ENCODE peak calls at places on chromosomes 11 and 22, in nine cellular contexts. One of them, this sample, is unnamed.

GRCh38 chr22:23077627-23078461 is 7.5 kb downstream of the GNAZ start:
- DNase-seq in A673: no peak
- DNase-seq in hypothalamus: no peak
- DNase-seq in activated CD4-positive, CD25-positive, alpha-beta regulatory T cell: no peak
- DNase-seq in stimulated activated CD4-positive, alpha-beta T cell treated with anti-CD3 and anti-CD28 coated beads, Interleukin-15, amount 100 ng/mL, for 1 hour: no peak
- DNase-seq in GM20000: no peak
- DNase-seq in nephron progenitor cell: no peak
- DNase-seq in NCI-H2081: no peak
- DNase-seq in left cardiac atrium: no peak
- DNase-seq in this sample: no peak

GRCh38 chr22:47452184-47452583 is 689.7 kb downstream of the TBC1D22A start:
- DNase-seq in A673: peak; percentile 55
- DNase-seq in hypothalamus: no peak
- DNase-seq in activated CD4-positive, CD25-positive, alpha-beta regulatory T cell: no peak
- DNase-seq in stimulated activated CD4-positive, alpha-beta T cell treated with anti-CD3 and anti-CD28 coated beads, Interleukin-15, amount 100 ng/mL, for 1 hour: no peak
- DNase-seq in GM20000: no peak
- DNase-seq in nephron progenitor cell: no peak
- DNase-seq in NCI-H2081: no peak
- DNase-seq in left cardiac atrium: no peak
- DNase-seq in this sample: no peak

GRCh38 chr11:502288-503178 is 4.5 kb downstream of the RNH1 start:
- DNase-seq in A673: no peak
- DNase-seq in hypothalamus: no peak
- DNase-seq in activated CD4-positive, CD25-positive, alpha-beta regulatory T cell: no peak
- DNase-seq in stimulated activated CD4-positive, alpha-beta T cell treated with anti-CD3 and anti-CD28 coated beads, Interleukin-15, amount 100 ng/mL, for 1 hour: no peak
- DNase-seq in GM20000: peak; percentile 27
- DNase-seq in nephron progenitor cell: no peak
- DNase-seq in NCI-H2081: no peak
- DNase-seq in left cardiac atrium: no peak
- DNase-seq in this sample: no peak

GRCh38 chr11:100876826-100877545 is 189.9 kb downstream of the ARHGAP42 start:
- DNase-seq in A673: peak; percentile 88
- DNase-seq in hypothalamus: no peak
- DNase-seq in activated CD4-positive, CD25-positive, alpha-beta regulatory T cell: no peak
- DNase-seq in stimulated activated CD4-positive, alpha-beta T cell treated with anti-CD3 and anti-CD28 coated beads, Interleukin-15, amount 100 ng/mL, for 1 hour: no peak
- DNase-seq in GM20000: peak; percentile 10
- DNase-seq in nephron progenitor cell: peak; percentile 9
- DNase-seq in NCI-H2081: no peak
- DNase-seq in left cardiac atrium: no peak
- DNase-seq in this sample: no peak

GRCh38 chr11:43327987-43328386 is 16.2 kb downstream of the API5 start:
- DNase-seq in A673: peak; percentile 83
- DNase-seq in hypothalamus: no peak
- DNase-seq in activated CD4-positive, CD25-positive, alpha-beta regulatory T cell: no peak
- DNase-seq in stimulated activated CD4-positive, alpha-beta T cell treated with anti-CD3 and anti-CD28 coated beads, Interleukin-15, amount 100 ng/mL, for 1 hour: no peak
- DNase-seq in GM20000: no peak
- DNase-seq in nephron progenitor cell: no peak
- DNase-seq in NCI-H2081: peak; percentile 4
- DNase-seq in left cardiac atrium: no peak
- DNase-seq in this sample: no peak

GRCh38 chr11:19560156-19560555 is 152.5 kb upstream of the NAV2 start:
- DNase-seq in A673: no peak
- DNase-seq in hypothalamus: no peak
- DNase-seq in activated CD4-positive, CD25-positive, alpha-beta regulatory T cell: no peak
- DNase-seq in stimulated activated CD4-positive, alpha-beta T cell treated with anti-CD3 and anti-CD28 coated beads, Interleukin-15, amount 100 ng/mL, for 1 hour: no peak
- DNase-seq in GM20000: no peak
- DNase-seq in nephron progenitor cell: no peak
- DNase-seq in NCI-H2081: no peak
- DNase-seq in left cardiac atrium: no peak
- DNase-seq in this sample: no peak

GRCh38 chr11:111939836-111940604 is 2.9 kb downstream of the DIXDC1 start:
- DNase-seq in A673: no peak
- DNase-seq in hypothalamus: no peak
- DNase-seq in activated CD4-positive, CD25-positive, alpha-beta regulatory T cell: no peak
- DNase-seq in stimulated activated CD4-positive, alpha-beta T cell treated with anti-CD3 and anti-CD28 coated beads, Interleukin-15, amount 100 ng/mL, for 1 hour: no peak
- DNase-seq in GM20000: no peak
- DNase-seq in nephron progenitor cell: no peak
- DNase-seq in NCI-H2081: peak; percentile 60
- DNase-seq in left cardiac atrium: no peak
- DNase-seq in this sample: no peak

GRCh38 chr11:2234963-2235362 is 35.4 kb downstream of the ASCL2 start:
- DNase-seq in A673: no peak
- DNase-seq in hypothalamus: no peak
- DNase-seq in activated CD4-positive, CD25-positive, alpha-beta regulatory T cell: no peak
- DNase-seq in stimulated activated CD4-positive, alpha-beta T cell treated with anti-CD3 and anti-CD28 coated beads, Interleukin-15, amount 100 ng/mL, for 1 hour: no peak
- DNase-seq in GM20000: no peak
- DNase-seq in nephron progenitor cell: no peak
- DNase-seq in NCI-H2081: no peak
- DNase-seq in left cardiac atrium: no peak
- DNase-seq in this sample: no peak

GRCh38 chr11:64064374-64065140 is 28.8 kb downstream of the FLRT1 start:
- DNase-seq in A673: no peak
- DNase-seq in hypothalamus: no peak
- DNase-seq in activated CD4-positive, CD25-positive, alpha-beta regulatory T cell: no peak
- DNase-seq in stimulated activated CD4-positive, alpha-beta T cell treated with anti-CD3 and anti-CD28 coated beads, Interleukin-15, amount 100 ng/mL, for 1 hour: no peak
- DNase-seq in GM20000: no peak
- DNase-seq in nephron progenitor cell: no peak
- DNase-seq in NCI-H2081: no peak
- DNase-seq in left cardiac atrium: no peak
- DNase-seq in this sample: no peak

GRCh38 chr22:42432818-42433217 is 615 bp upstream of the NFAM1 start:
- DNase-seq in A673: no peak
- DNase-seq in hypothalamus: no peak
- DNase-seq in activated CD4-positive, CD25-positive, alpha-beta regulatory T cell: no peak
- DNase-seq in stimulated activated CD4-positive, alpha-beta T cell treated with anti-CD3 and anti-CD28 coated beads, Interleukin-15, amount 100 ng/mL, for 1 hour: no peak
- DNase-seq in GM20000: no peak
- DNase-seq in nephron progenitor cell: no peak
- DNase-seq in NCI-H2081: no peak
- DNase-seq in left cardiac atrium: no peak
- DNase-seq in this sample: no peak

GRCh38 chr11:128420943-128421342 is 166.4 kb downstream of the ETS1 start:
- DNase-seq in A673: no peak
- DNase-seq in hypothalamus: no peak
- DNase-seq in activated CD4-positive, CD25-positive, alpha-beta regulatory T cell: no peak
- DNase-seq in stimulated activated CD4-positive, alpha-beta T cell treated with anti-CD3 and anti-CD28 coated beads, Interleukin-15, amount 100 ng/mL, for 1 hour: no peak
- DNase-seq in GM20000: no peak
- DNase-seq in nephron progenitor cell: no peak
- DNase-seq in NCI-H2081: no peak
- DNase-seq in left cardiac atrium: no peak
- DNase-seq in this sample: no peak

GRCh38 chr11:45468265-45468856 is 182.2 kb upstream of the SYT13 start:
- DNase-seq in A673: no peak
- DNase-seq in hypothalamus: no peak
- DNase-seq in activated CD4-positive, CD25-positive, alpha-beta regulatory T cell: no peak
- DNase-seq in stimulated activated CD4-positive, alpha-beta T cell treated with anti-CD3 and anti-CD28 coated beads, Interleukin-15, amount 100 ng/mL, for 1 hour: no peak
- DNase-seq in GM20000: no peak
- DNase-seq in nephron progenitor cell: peak; percentile 30
- DNase-seq in NCI-H2081: no peak
- DNase-seq in left cardiac atrium: no peak
- DNase-seq in this sample: no peak

GRCh38 chr11:44990665-44991064 is 40.0 kb upstream of the TP53I11 start:
- DNase-seq in A673: no peak
- DNase-seq in hypothalamus: no peak
- DNase-seq in activated CD4-positive, CD25-positive, alpha-beta regulatory T cell: no peak
- DNase-seq in stimulated activated CD4-positive, alpha-beta T cell treated with anti-CD3 and anti-CD28 coated beads, Interleukin-15, amount 100 ng/mL, for 1 hour: no peak
- DNase-seq in GM20000: no peak
- DNase-seq in nephron progenitor cell: no peak
- DNase-seq in NCI-H2081: no peak
- DNase-seq in left cardiac atrium: no peak
- DNase-seq in this sample: no peak

GRCh38 chr11:72776844-72777754 is 16.7 kb downstream of the STARD10 start:
- DNase-seq in A673: no peak
- DNase-seq in hypothalamus: peak; percentile 39
- DNase-seq in activated CD4-positive, CD25-positive, alpha-beta regulatory T cell: no peak
- DNase-seq in stimulated activated CD4-positive, alpha-beta T cell treated with anti-CD3 and anti-CD28 coated beads, Interleukin-15, amount 100 ng/mL, for 1 hour: no peak
- DNase-seq in GM20000: no peak
- DNase-seq in nephron progenitor cell: no peak
- DNase-seq in NCI-H2081: no peak
- DNase-seq in left cardiac atrium: no peak
- DNase-seq in this sample: no peak

GRCh38 chr22:44363214-44363979 is 50.6 kb upstream of the SHISAL1 start:
- DNase-seq in A673: no peak
- DNase-seq in hypothalamus: peak; percentile 15
- DNase-seq in activated CD4-positive, CD25-positive, alpha-beta regulatory T cell: no peak
- DNase-seq in stimulated activated CD4-positive, alpha-beta T cell treated with anti-CD3 and anti-CD28 coated beads, Interleukin-15, amount 100 ng/mL, for 1 hour: no peak
- DNase-seq in GM20000: no peak
- DNase-seq in nephron progenitor cell: no peak
- DNase-seq in NCI-H2081: no peak
- DNase-seq in left cardiac atrium: peak; percentile 96
- DNase-seq in this sample: no peak

GRCh38 chr11:12180257-12181205 is 70.1 kb downstream of the MICAL2 start:
- DNase-seq in A673: no peak
- DNase-seq in hypothalamus: no peak
- DNase-seq in activated CD4-positive, CD25-positive, alpha-beta regulatory T cell: no peak
- DNase-seq in stimulated activated CD4-positive, alpha-beta T cell treated with anti-CD3 and anti-CD28 coated beads, Interleukin-15, amount 100 ng/mL, for 1 hour: no peak
- DNase-seq in GM20000: no peak
- DNase-seq in nephron progenitor cell: no peak
- DNase-seq in NCI-H2081: no peak
- DNase-seq in left cardiac atrium: no peak
- DNase-seq in this sample: no peak

GRCh38 chr22:45832180-45832579 is 144.8 kb downstream of the WNT7B start:
- DNase-seq in A673: no peak
- DNase-seq in hypothalamus: no peak
- DNase-seq in activated CD4-positive, CD25-positive, alpha-beta regulatory T cell: no peak
- DNase-seq in stimulated activated CD4-positive, alpha-beta T cell treated with anti-CD3 and anti-CD28 coated beads, Interleukin-15, amount 100 ng/mL, for 1 hour: no peak
- DNase-seq in GM20000: no peak
- DNase-seq in nephron progenitor cell: no peak
- DNase-seq in NCI-H2081: no peak
- DNase-seq in left cardiac atrium: no peak
- DNase-seq in this sample: no peak

GRCh38 chr11:13955971-13956421 is 6.5 kb upstream of the SPON1 start:
- DNase-seq in A673: peak; percentile 45
- DNase-seq in hypothalamus: no peak
- DNase-seq in activated CD4-positive, CD25-positive, alpha-beta regulatory T cell: peak; percentile 22
- DNase-seq in stimulated activated CD4-positive, alpha-beta T cell treated with anti-CD3 and anti-CD28 coated beads, Interleukin-15, amount 100 ng/mL, for 1 hour: peak; percentile 10
- DNase-seq in GM20000: peak; percentile 55
- DNase-seq in nephron progenitor cell: peak; percentile 60
- DNase-seq in NCI-H2081: peak; percentile 57
- DNase-seq in left cardiac atrium: peak; percentile 47
- DNase-seq in this sample: no peak

GRCh38 chr22:47392729-47393128 is 630.3 kb downstream of the TBC1D22A start:
- DNase-seq in A673: no peak
- DNase-seq in hypothalamus: no peak
- DNase-seq in activated CD4-positive, CD25-positive, alpha-beta regulatory T cell: no peak
- DNase-seq in stimulated activated CD4-positive, alpha-beta T cell treated with anti-CD3 and anti-CD28 coated beads, Interleukin-15, amount 100 ng/mL, for 1 hour: no peak
- DNase-seq in GM20000: no peak
- DNase-seq in nephron progenitor cell: no peak
- DNase-seq in NCI-H2081: no peak
- DNase-seq in left cardiac atrium: peak; percentile 4
- DNase-seq in this sample: no peak

GRCh38 chr11:76562541-76562940 is 108.0 kb downstream of the LRRC32 start:
- DNase-seq in A673: no peak
- DNase-seq in hypothalamus: no peak
- DNase-seq in activated CD4-positive, CD25-positive, alpha-beta regulatory T cell: no peak
- DNase-seq in stimulated activated CD4-positive, alpha-beta T cell treated with anti-CD3 and anti-CD28 coated beads, Interleukin-15, amount 100 ng/mL, for 1 hour: no peak
- DNase-seq in GM20000: no peak
- DNase-seq in nephron progenitor cell: no peak
- DNase-seq in NCI-H2081: no peak
- DNase-seq in left cardiac atrium: no peak
- DNase-seq in this sample: no peak

GRCh38 chr22:37318255-37319109 is 36.2 kb downstream of the CYTH4 start:
- DNase-seq in A673: no peak
- DNase-seq in hypothalamus: no peak
- DNase-seq in activated CD4-positive, CD25-positive, alpha-beta regulatory T cell: no peak
- DNase-seq in stimulated activated CD4-positive, alpha-beta T cell treated with anti-CD3 and anti-CD28 coated beads, Interleukin-15, amount 100 ng/mL, for 1 hour: no peak
- DNase-seq in GM20000: no peak
- DNase-seq in nephron progenitor cell: no peak
- DNase-seq in NCI-H2081: no peak
- DNase-seq in left cardiac atrium: no peak
- DNase-seq in this sample: no peak

GRCh38 chr11:16811136-16812020 is 72.9 kb downstream of the C11orf58 start:
- DNase-seq in A673: no peak
- DNase-seq in hypothalamus: no peak
- DNase-seq in activated CD4-positive, CD25-positive, alpha-beta regulatory T cell: no peak
- DNase-seq in stimulated activated CD4-positive, alpha-beta T cell treated with anti-CD3 and anti-CD28 coated beads, Interleukin-15, amount 100 ng/mL, for 1 hour: no peak
- DNase-seq in GM20000: no peak
- DNase-seq in nephron progenitor cell: no peak
- DNase-seq in NCI-H2081: no peak
- DNase-seq in left cardiac atrium: no peak
- DNase-seq in this sample: no peak

GRCh38 chr11:17770917-17771316 is 36.3 kb downstream of the KCNC1 start:
- DNase-seq in A673: no peak
- DNase-seq in hypothalamus: no peak
- DNase-seq in activated CD4-positive, CD25-positive, alpha-beta regulatory T cell: no peak
- DNase-seq in stimulated activated CD4-positive, alpha-beta T cell treated with anti-CD3 and anti-CD28 coated beads, Interleukin-15, amount 100 ng/mL, for 1 hour: no peak
- DNase-seq in GM20000: no peak
- DNase-seq in nephron progenitor cell: no peak
- DNase-seq in NCI-H2081: no peak
- DNase-seq in left cardiac atrium: no peak
- DNase-seq in this sample: no peak

GRCh38 chr22:17085277-17086091 is 684 bp downstream of the IL17RA start:
- DNase-seq in A673: peak; percentile 29
- DNase-seq in hypothalamus: no peak
- DNase-seq in activated CD4-positive, CD25-positive, alpha-beta regulatory T cell: no peak
- DNase-seq in stimulated activated CD4-positive, alpha-beta T cell treated with anti-CD3 and anti-CD28 coated beads, Interleukin-15, amount 100 ng/mL, for 1 hour: no peak
- DNase-seq in GM20000: peak; percentile 51
- DNase-seq in nephron progenitor cell: no peak
- DNase-seq in NCI-H2081: no peak
- DNase-seq in left cardiac atrium: peak; percentile 60
- DNase-seq in this sample: no peak

GRCh38 chr11:7538466-7539454 is 25.0 kb downstream of the PPFIBP2 start:
- DNase-seq in A673: no peak
- DNase-seq in hypothalamus: no peak
- DNase-seq in activated CD4-positive, CD25-positive, alpha-beta regulatory T cell: no peak
- DNase-seq in stimulated activated CD4-positive, alpha-beta T cell treated with anti-CD3 and anti-CD28 coated beads, Interleukin-15, amount 100 ng/mL, for 1 hour: no peak
- DNase-seq in GM20000: no peak
- DNase-seq in nephron progenitor cell: no peak
- DNase-seq in NCI-H2081: no peak
- DNase-seq in left cardiac atrium: no peak
- DNase-seq in this sample: no peak

GRCh38 chr11:88590366-88590765 is 252.8 kb upstream of the CTSC start:
- DNase-seq in A673: no peak
- DNase-seq in hypothalamus: no peak
- DNase-seq in activated CD4-positive, CD25-positive, alpha-beta regulatory T cell: no peak
- DNase-seq in stimulated activated CD4-positive, alpha-beta T cell treated with anti-CD3 and anti-CD28 coated beads, Interleukin-15, amount 100 ng/mL, for 1 hour: no peak
- DNase-seq in GM20000: no peak
- DNase-seq in nephron progenitor cell: no peak
- DNase-seq in NCI-H2081: no peak
- DNase-seq in left cardiac atrium: no peak
- DNase-seq in this sample: no peak

GRCh38 chr11:19995131-19995530 is 165.1 kb downstream of the DBX1 start:
- DNase-seq in A673: no peak
- DNase-seq in hypothalamus: no peak
- DNase-seq in activated CD4-positive, CD25-positive, alpha-beta regulatory T cell: no peak
- DNase-seq in stimulated activated CD4-positive, alpha-beta T cell treated with anti-CD3 and anti-CD28 coated beads, Interleukin-15, amount 100 ng/mL, for 1 hour: no peak
- DNase-seq in GM20000: no peak
- DNase-seq in nephron progenitor cell: no peak
- DNase-seq in NCI-H2081: no peak
- DNase-seq in left cardiac atrium: no peak
- DNase-seq in this sample: no peak

GRCh38 chr11:20007386-20007785 is 152.9 kb downstream of the DBX1 start:
- DNase-seq in A673: no peak
- DNase-seq in hypothalamus: no peak
- DNase-seq in activated CD4-positive, CD25-positive, alpha-beta regulatory T cell: no peak
- DNase-seq in stimulated activated CD4-positive, alpha-beta T cell treated with anti-CD3 and anti-CD28 coated beads, Interleukin-15, amount 100 ng/mL, for 1 hour: no peak
- DNase-seq in GM20000: no peak
- DNase-seq in nephron progenitor cell: no peak
- DNase-seq in NCI-H2081: no peak
- DNase-seq in left cardiac atrium: no peak
- DNase-seq in this sample: no peak

GRCh38 chr22:46439111-46439510 is 98.3 kb downstream of the CELSR1 start:
- DNase-seq in A673: no peak
- DNase-seq in hypothalamus: no peak
- DNase-seq in activated CD4-positive, CD25-positive, alpha-beta regulatory T cell: no peak
- DNase-seq in stimulated activated CD4-positive, alpha-beta T cell treated with anti-CD3 and anti-CD28 coated beads, Interleukin-15, amount 100 ng/mL, for 1 hour: no peak
- DNase-seq in GM20000: no peak
- DNase-seq in nephron progenitor cell: no peak
- DNase-seq in NCI-H2081: no peak
- DNase-seq in left cardiac atrium: no peak
- DNase-seq in this sample: no peak

GRCh38 chr11:102849319-102849718 is 5.9 kb upstream of the MMP3 start:
- DNase-seq in A673: no peak
- DNase-seq in hypothalamus: no peak
- DNase-seq in activated CD4-positive, CD25-positive, alpha-beta regulatory T cell: no peak
- DNase-seq in stimulated activated CD4-positive, alpha-beta T cell treated with anti-CD3 and anti-CD28 coated beads, Interleukin-15, amount 100 ng/mL, for 1 hour: no peak
- DNase-seq in GM20000: no peak
- DNase-seq in nephron progenitor cell: no peak
- DNase-seq in NCI-H2081: no peak
- DNase-seq in left cardiac atrium: no peak
- DNase-seq in this sample: no peak

GRCh38 chr11:9651481-9651880 is 12.4 kb upstream of the SWAP70 start:
- DNase-seq in A673: no peak
- DNase-seq in hypothalamus: no peak
- DNase-seq in activated CD4-positive, CD25-positive, alpha-beta regulatory T cell: no peak
- DNase-seq in stimulated activated CD4-positive, alpha-beta T cell treated with anti-CD3 and anti-CD28 coated beads, Interleukin-15, amount 100 ng/mL, for 1 hour: no peak
- DNase-seq in GM20000: no peak
- DNase-seq in nephron progenitor cell: no peak
- DNase-seq in NCI-H2081: no peak
- DNase-seq in left cardiac atrium: no peak
- DNase-seq in this sample: no peak

This sample was measured in NCI-H187.